ENCODE peak calls at places on chromosomes 11 and 22, in seven cellular contexts. O is GM12878, E is GM12892, S is SK-N-SH, W is K562, R is H1, V is HepG2. H is an unnamed sample.

GRCh38 chr11:39724404-39724803 is 1735.0 kb downstream of the LRRC4C start:
- DNase-seq in O (no peak), E (no peak), S (peak), W (no peak), R (no peak), V (no peak), H (no peak)

GRCh38 chr22:46789992-46790391 is 27.5 kb downstream of the TBC1D22A start:
- DNase-seq in O (no peak), E (no peak), S (no peak), W (no peak), R (no peak), V (no peak), H (no peak)

GRCh38 chr11:125930076-125930450 is 15.8 kb upstream of the VSIG10L2 start:
- DNase-seq in O (no peak), E (no peak), S (no peak), W (no peak), R (no peak), V (no peak), H (no peak)

GRCh38 chr11:3178349-3178748 is 13.2 kb upstream of the OSBPL5 start:
- DNase-seq in O (no peak), E (no peak), S (no peak), W (no peak), R (no peak), V (no peak), H (no peak)

GRCh38 chr11:66720223-66720898 is 8.7 kb downstream of the SPTBN2 start:
- DNase-seq in O (no peak), E (no peak), S (peak), W (peak), R (peak), V (peak), H (no peak)

GRCh38 chr11:313304-313786 is 495 bp upstream of the IFITM1 start:
- DNase-seq in O (no peak), E (no peak), S (no peak), W (no peak), R (peak), V (no peak), H (no peak)

GRCh38 chr11:1022908-1023810 is 13.4 kb downstream of the MUC6 start:
- DNase-seq in O (no peak), E (no peak), S (no peak), W (no peak), R (no peak), V (no peak), H (no peak)

GRCh38 chr11:78192911-78193341 is 4.2 kb downstream of the USP35 start:
- DNase-seq in O (no peak), E (no peak), S (no peak), W (no peak), R (no peak), V (no peak), H (no peak)

GRCh38 chr11:10982695-10983492 is 125.0 kb upstream of the ZBED5 start:
- DNase-seq in O (no peak), E (no peak), S (no peak), W (no peak), R (no peak), V (no peak), H (no peak)

GRCh38 chr11:104259121-104259610 is 95.2 kb upstream of the PDGFD start:
- DNase-seq in O (no peak), E (no peak), S (no peak), W (no peak), R (no peak), V (no peak), H (no peak)

GRCh38 chr22:20567371-20567847 is 60.0 kb downstream of the MED15 start:
- DNase-seq in O (no peak), E (no peak), S (no peak), W (no peak), R (no peak), V (no peak), H (no peak)

GRCh38 chr11:45182902-45183301 is 36.5 kb downstream of the PRDM11 start:
- DNase-seq in O (no peak), E (no peak), S (peak), W (peak), R (peak), V (no peak), H (no peak)

GRCh38 chr22:39327995-39328754 is 8.8 kb upstream of the RPL3 start:
- DNase-seq in O (no peak), E (no peak), S (no peak), W (no peak), R (no peak), V (no peak), H (no peak)

GRCh38 chr11:119205080-119205479 is 1.1 kb upstream of the CBL start:
- DNase-seq in O (no peak), E (no peak), S (no peak), W (peak), R (no peak), V (no peak), H (no peak)

GRCh38 chr11:62602141-62603071 is 741 bp upstream of the MTA2 start:
- DNase-seq in O (no peak), E (peak), S (peak), W (peak), R (peak), V (no peak), H (no peak)

GRCh38 chr11:61683961-61684869 is 4.0 kb downstream of the DAGLA start:
- DNase-seq in O (no peak), E (no peak), S (no peak), W (no peak), R (no peak), V (no peak), H (no peak)

GRCh38 chr22:47014946-47015345 is 252.5 kb downstream of the TBC1D22A start:
- DNase-seq in O (no peak), E (no peak), S (no peak), W (no peak), R (no peak), V (no peak), H (no peak)

GRCh38 chr11:1055990-1056771 is 18.5 kb upstream of the MUC2 start:
- DNase-seq in O (no peak), E (no peak), S (no peak), W (no peak), R (no peak), V (no peak), H (no peak)

GRCh38 chr11:131912127-131912526 is 541.7 kb downstream of the NTM start:
- DNase-seq in O (no peak), E (no peak), S (no peak), W (no peak), R (no peak), V (no peak), H (no peak)

DNA sequence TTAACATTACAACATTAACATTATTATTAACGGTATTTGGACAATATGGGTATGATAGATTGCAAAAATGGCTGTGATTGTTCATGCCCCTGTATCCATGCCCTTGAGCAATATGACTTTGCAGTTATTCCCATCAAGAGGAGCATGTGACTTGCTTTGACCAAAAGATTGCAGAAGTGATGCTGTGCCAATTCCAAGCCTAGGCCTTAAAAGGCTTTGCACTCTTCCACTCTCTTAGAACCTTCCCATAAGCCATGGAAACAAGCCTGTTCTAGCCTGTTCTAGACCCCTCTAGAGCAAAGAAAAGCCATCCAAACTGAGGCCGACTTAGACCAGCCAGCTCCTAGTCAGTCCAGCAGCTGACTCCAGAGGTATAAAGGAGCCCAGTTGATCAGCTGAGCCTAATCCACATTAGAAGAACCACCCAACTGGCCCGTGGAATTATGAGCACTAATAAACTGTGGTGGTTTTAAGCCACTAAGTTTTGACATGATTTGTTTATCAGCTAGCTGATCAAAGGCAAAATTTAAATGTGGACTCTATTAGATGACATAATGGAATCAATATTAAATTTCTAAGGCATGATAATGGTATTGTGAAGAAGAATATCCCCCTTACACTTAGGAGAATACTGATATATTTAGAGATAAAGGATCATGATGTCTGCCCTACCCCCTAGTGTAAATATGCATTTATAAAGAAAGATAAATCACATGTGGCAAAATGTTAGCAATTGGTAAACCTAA is 28.6 kb downstream of the RAB30 start:
- DNase-seq in O (no peak), E (no peak), S (no peak), W (no peak), R (no peak), V (no peak), H (no peak)
- TF ChIP-seq TAF1 in O (no peak), E (no peak), S (no peak), W (no peak), R (no peak), V (no peak), H (no peak)

GRCh38 chr11:134291196-134291595 is 15.0 kb downstream of the GLB1L3 start:
- DNase-seq in O (no peak), E (no peak), S (no peak), W (no peak), R (no peak), V (no peak), H (no peak)
- TF ChIP-seq TAF1 in O (no peak), E (no peak), S (no peak), W (no peak), R (no peak), V (no peak), H (no peak)

DNA sequence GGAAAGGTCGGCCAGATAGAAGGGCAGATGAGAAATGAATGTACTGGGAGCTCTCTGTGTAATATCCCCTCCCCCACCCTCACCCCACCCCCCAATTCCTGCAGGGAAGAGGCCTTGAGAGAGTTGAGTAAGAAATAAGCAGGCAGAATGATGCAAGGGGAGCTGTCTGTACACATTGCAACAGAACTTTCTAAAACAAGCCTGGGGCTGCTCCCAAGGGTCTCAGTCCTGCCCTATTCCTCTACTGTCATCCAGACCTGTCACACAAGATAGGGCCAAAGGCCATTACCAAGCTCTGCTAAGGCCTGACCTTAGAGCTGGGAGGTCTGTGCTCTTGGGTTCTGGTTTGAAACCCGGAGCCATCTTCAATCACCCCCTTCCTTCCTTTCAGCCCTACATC is 5.7 kb upstream of the DGAT2 start:
- DNase-seq in O (no peak), E (no peak), S (no peak), W (no peak), R (no peak), V (peak), H (no peak)
- TF ChIP-seq TAF1 in O (no peak), E (no peak), S (no peak), W (no peak), R (no peak), V (no peak), H (no peak)

GRCh38 chr11:72353861-72354260 is 80.5 kb downstream of the CLPB start:
- DNase-seq in O (no peak), E (no peak), S (no peak), W (no peak), R (peak), V (peak), H (no peak)
- TF ChIP-seq TAF1 in O (no peak), E (no peak), S (no peak), W (no peak), R (no peak), V (no peak), H (no peak)

H was measured in GM12891.